ENCODE peak calls at places on chromosome 1, in seven cellular contexts. Y, K, D, C, V, E and T are unnamed samples.

GRCh38 chr1:22472596-22472995 is 20.9 kb downstream of the ZBTB40 start:
- DNase-seq in E (peak), Y (no peak), C (peak), K (no peak), V (no peak), D (no peak), T (no peak)

GRCh38 chr1:157652859-157653493 is 47.6 kb downstream of the FCRL3 start:
- DNase-seq in K (no peak), D (no peak), C (no peak), V (no peak), E (no peak), Y (no peak), T (no peak)

GRCh38 chr1:160544647-160545046 is 21.6 kb upstream of the SLAMF6 start:
- DNase-seq in C (no peak), Y (peak), K (no peak), V (no peak), D (no peak), E (peak), T (no peak)

GRCh38 chr1:233114860-233115259 is 164.4 kb downstream of the NTPCR start:
- DNase-seq in Y (no peak), E (no peak), C (no peak), D (no peak), K (no peak), V (no peak), T (no peak)

GRCh38 chr1:145983206-145983675 is 13.1 kb downstream of the TXNIP start:
- DNase-seq in C (peak), V (no peak), K (no peak), E (no peak), D (peak), Y (no peak), T (no peak)

GRCh38 chr1:61079898-61080336 is 2.4 kb upstream of the NFIA start:
- DNase-seq in Y (peak), V (peak), C (peak), E (peak), D (peak), K (peak), T (peak)

GRCh38 chr1:217261636-217262035 is 369.3 kb downstream of the GPATCH2 start:
- DNase-seq in K (no peak), D (no peak), E (no peak), V (no peak), Y (no peak), C (no peak), T (no peak)

GRCh38 chr1:94805912-94806311 is 14.2 kb upstream of the SLC44A3 start:
- DNase-seq in D (peak), C (peak), Y (no peak), E (peak), V (no peak), K (peak), T (peak)

GRCh38 chr1:89810880-89811279 is 10.0 kb upstream of the LRRC8D start:
- DNase-seq in K (no peak), Y (no peak), E (no peak), D (no peak), V (no peak), C (no peak), T (no peak)

GRCh38 chr1:32892368-32893197 is 6.3 kb downstream of the HPCA start:
- DNase-seq in E (peak), Y (peak), K (peak), V (no peak), D (no peak), C (no peak), T (no peak)

GRCh38 chr1:5757177-5757820 is 234.9 kb downstream of the NPHP4 start:
- DNase-seq in E (no peak), D (peak), V (no peak), C (no peak), Y (no peak), K (no peak), T (no peak)

GRCh38 chr1:78121650-78122210 is 76.0 kb downstream of the GIPC2 start:
- DNase-seq in V (no peak), E (no peak), C (no peak), K (no peak), Y (no peak), D (no peak), T (no peak)

GRCh38 chr1:116879478-116880133 is 30.1 kb upstream of the PTGFRN start:
- DNase-seq in Y (no peak), D (no peak), E (no peak), K (no peak), V (no peak), C (no peak), T (no peak)

GRCh38 chr1:20494609-20495311 is 8.8 kb upstream of the CAMK2N1 start:
- DNase-seq in K (no peak), V (no peak), Y (no peak), E (peak), D (no peak), C (no peak), T (no peak)

GRCh38 chr1:54227836-54228435 is 28.0 kb downstream of the MRPL37 start:
- DNase-seq in D (no peak), V (no peak), Y (no peak), E (no peak), C (no peak), K (no peak), T (no peak)